ENCODE peak calls at places on chromosomes 3 and 15, in seven cellular contexts. D is iris pigment epithelial cell, Y is cardiac muscle cell, X is OCI-LY7, P is A172, B is GM23248, H is EL. F is an unnamed sample.

GRCh38 chr3:52089691-52090090 is 33.3 kb upstream of the DUSP7 start:
- DNase-seq in B (no peak), Y (no peak), D (no peak), H (no peak), P (no peak), X (no peak), F (no peak)

GRCh38 chr15:94370197-94370987 is 139.0 kb downstream of the MCTP2 start:
- DNase-seq in H (no peak), P (no peak), X (no peak), Y (no peak), D (no peak), B (no peak), F (no peak)

GRCh38 chr3:51734572-51734907 is 27.7 kb downstream of the GRM2 start:
- DNase-seq in Y (no peak), D (no peak), B (no peak), X (no peak), P (no peak), H (no peak), F (no peak)

GRCh38 chr15:34726407-34727100 is 28.2 kb downstream of the GJD2 start:
- DNase-seq in X (no peak), B (peak), P (no peak), Y (no peak), H (peak), D (peak), F (no peak)

GRCh38 chr15:60590935-60591490 is 112.1 kb upstream of the ICE2 start:
- DNase-seq in H (peak), P (no peak), D (peak), Y (peak), B (peak), X (no peak), F (peak)

GRCh38 chr3:120451670-120452220 is 953 bp upstream of the FSTL1 start:
- DNase-seq in X (no peak), P (no peak), B (peak), H (peak), Y (peak), D (no peak), F (no peak)

GRCh38 chr3:58353722-58354553 is 21.2 kb downstream of the PXK start:
- DNase-seq in B (peak), X (peak), P (no peak), Y (no peak), D (peak), H (peak), F (no peak)

GRCh38 chr3:150300376-150300775 is 107.7 kb upstream of the TSC22D2 start:
- DNase-seq in B (peak), D (peak), Y (no peak), X (no peak), P (peak), H (peak), F (no peak)

GRCh38 chr3:51955893-51956770 is 951 bp downstream of the GPR62 start:
- DNase-seq in P (no peak), Y (peak), X (peak), D (peak), H (no peak), B (peak), F (peak)

GRCh38 chr15:77557178-77557960 is 75.3 kb downstream of the LINGO1 start:
- DNase-seq in Y (peak), P (no peak), B (no peak), D (no peak), X (no peak), H (no peak), F (no peak)

F was measured in natural killer cell.